ENCODE peak calls at places on chromosomes 13 and 19, in ten cellular contexts. N is GOT3; H is activated CD4-positive, CD25-positive, alpha-beta regulatory T cell; O is A673; Z is stimulated activated CD4-positive, alpha-beta T cell treated with anti-CD3 and anti-CD28 coated beads, Interleukin-12 subunit alpha, Interleukin-12 subunit beta, amount 100 ng/mL, for 4 hours; Q is smooth muscle cell of the brain vasculature; U is EL; X is activated B cell treated with CpG ODN at 0.5 μM for 24 hours; E is psoas muscle; I is LoVo. Y is an unnamed sample.

GRCh38 chr19:46726551-46726950 is 9.6 kb upstream of the PRKD2 start:
- DNase-seq in I (no peak), Z (no peak), Q (no peak), U (no peak), H (no peak), E (no peak), O (no peak), N (no peak), X (no peak), Y (no peak)

GRCh38 chr19:1769645-1769985 is 16.3 kb downstream of the ONECUT3 start:
- DNase-seq in O (no peak), X (no peak), Q (no peak), N (no peak), E (no peak), Z (no peak), I (no peak), H (no peak), U (no peak), Y (no peak)

GRCh38 chr19:3343619-3344502 is 22.5 kb upstream of the NFIC start:
- DNase-seq in O (peak; percentile 93), Q (no peak), U (peak; percentile 79), H (no peak), I (no peak), E (peak; percentile 87), N (peak; percentile 62), Z (no peak), X (no peak), Y (peak; percentile 93)

GRCh38 chr13:114024603-114025431 is 50.9 kb upstream of the C13orf46 start:
- DNase-seq in X (peak; percentile 46), H (no peak), Z (no peak), E (no peak), U (no peak), Q (no peak), I (no peak), O (no peak), N (no peak), Y (no peak)

GRCh38 chr13:112241288-112241687 is 134.9 kb upstream of the SPACA7 start:
- DNase-seq in H (no peak), N (no peak), Z (no peak), U (no peak), Q (no peak), I (no peak), O (peak; percentile 62), E (no peak), X (no peak), Y (no peak)

GRCh38 chr19:16327911-16328823 is 3.5 kb downstream of the KLF2 start:
- DNase-seq in X (peak; percentile 55), N (no peak), I (no peak), O (no peak), H (no peak), E (peak; percentile 86), U (peak; percentile 46), Z (no peak), Q (no peak), Y (no peak)

GRCh38 chr13:110448677-110449076 is 112.8 kb downstream of the RAB20 start:
- DNase-seq in H (no peak), N (no peak), X (no peak), I (no peak), U (no peak), Z (no peak), E (no peak), O (no peak), Q (no peak), Y (no peak)

GRCh38 chr19:33641956-33642498 is 20.3 kb downstream of the CHST8 start:
- DNase-seq in Z (no peak), U (no peak), X (no peak), I (no peak), E (no peak), H (no peak), N (no peak), O (no peak), Q (no peak), Y (no peak)

GRCh38 chr19:48644355-48644754 is 1.6 kb downstream of the CA11 start:
- DNase-seq in O (no peak), I (no peak), U (no peak), N (no peak), E (no peak), Q (no peak), X (no peak), H (no peak), Z (no peak), Y (no peak)

GRCh38 chr19:8269724-8270123 is 38.4 kb downstream of the CD320 start:
- DNase-seq in H (no peak), Z (no peak), E (no peak), Q (no peak), X (no peak), N (no peak), O (no peak), U (no peak), I (no peak), Y (no peak)

GRCh38 chr19:57559008-57559403 is 657 bp downstream of the ZNF550 start:
- DNase-seq in X (no peak), U (peak; percentile 48), H (no peak), N (no peak), Q (no peak), O (no peak), I (no peak), Z (peak; percentile 8), E (no peak), Y (peak; percentile 35)